ENCODE peak calls at places on chromosomes 3 and 15, in nine cellular contexts. One of them, this sample, is unnamed.
A peak's percentile ranks its signal among the peaks of the same experiment; 100 is the strongest.

GRCh38 chr3:160291290-160291908 is 66.2 kb downstream of the C3orf80 start:
- DNase-seq in left colon: peak; percentile 60
- DNase-seq in T-helper 17 cell: no peak
- DNase-seq in activated T-helper 1 cell treated with anti-CD3 and anti-CD28 coated beads, Interleukin-2, amount 50 U/mL, for 16 hours: no peak
- DNase-seq in LoVo: peak; percentile 46
- DNase-seq in HTR-8/SVneo: no peak
- DNase-seq in Peyer's patch: no peak
- DNase-seq in naive thymus-derived CD8-positive, alpha-beta T cell: no peak
- DNase-seq in choroid plexus epithelial cell: no peak
- DNase-seq in this sample: no peak

GRCh38 chr15:92570391-92570790 is 85.2 kb downstream of the FAM174B start:
- DNase-seq in left colon: no peak
- DNase-seq in T-helper 17 cell: no peak
- DNase-seq in activated T-helper 1 cell treated with anti-CD3 and anti-CD28 coated beads, Interleukin-2, amount 50 U/mL, for 16 hours: no peak
- DNase-seq in LoVo: no peak
- DNase-seq in HTR-8/SVneo: no peak
- DNase-seq in Peyer's patch: no peak
- DNase-seq in naive thymus-derived CD8-positive, alpha-beta T cell: no peak
- DNase-seq in choroid plexus epithelial cell: no peak
- DNase-seq in this sample: no peak

GRCh38 chr3:33236005-33236404 is 17.4 kb upstream of the SUSD5 start:
- DNase-seq in left colon: no peak
- DNase-seq in T-helper 17 cell: no peak
- DNase-seq in activated T-helper 1 cell treated with anti-CD3 and anti-CD28 coated beads, Interleukin-2, amount 50 U/mL, for 16 hours: no peak
- DNase-seq in LoVo: no peak
- DNase-seq in HTR-8/SVneo: no peak
- DNase-seq in Peyer's patch: no peak
- DNase-seq in naive thymus-derived CD8-positive, alpha-beta T cell: no peak
- DNase-seq in choroid plexus epithelial cell: no peak
- DNase-seq in this sample: no peak

GRCh38 chr3:172519740-172520139 is 3.5 kb downstream of the TNFSF10 start:
- DNase-seq in left colon: no peak
- DNase-seq in T-helper 17 cell: no peak
- DNase-seq in activated T-helper 1 cell treated with anti-CD3 and anti-CD28 coated beads, Interleukin-2, amount 50 U/mL, for 16 hours: no peak
- DNase-seq in LoVo: no peak
- DNase-seq in HTR-8/SVneo: no peak
- DNase-seq in Peyer's patch: no peak
- DNase-seq in naive thymus-derived CD8-positive, alpha-beta T cell: no peak
- DNase-seq in choroid plexus epithelial cell: no peak
- DNase-seq in this sample: no peak

GRCh38 chr3:42025388-42026138 is 63.7 kb upstream of the ULK4 start:
- DNase-seq in left colon: peak; percentile 81
- DNase-seq in T-helper 17 cell: no peak
- DNase-seq in activated T-helper 1 cell treated with anti-CD3 and anti-CD28 coated beads, Interleukin-2, amount 50 U/mL, for 16 hours: no peak
- DNase-seq in LoVo: no peak
- DNase-seq in HTR-8/SVneo: peak; percentile 74
- DNase-seq in Peyer's patch: peak; percentile 81
- DNase-seq in naive thymus-derived CD8-positive, alpha-beta T cell: no peak
- DNase-seq in choroid plexus epithelial cell: peak; percentile 98
- DNase-seq in this sample: peak; percentile 74

GRCh38 chr3:116896116-116896515 is 186.5 kb downstream of the TUSC7 start:
- DNase-seq in left colon: no peak
- DNase-seq in T-helper 17 cell: no peak
- DNase-seq in activated T-helper 1 cell treated with anti-CD3 and anti-CD28 coated beads, Interleukin-2, amount 50 U/mL, for 16 hours: no peak
- DNase-seq in LoVo: no peak
- DNase-seq in HTR-8/SVneo: no peak
- DNase-seq in Peyer's patch: no peak
- DNase-seq in naive thymus-derived CD8-positive, alpha-beta T cell: no peak
- DNase-seq in choroid plexus epithelial cell: no peak
- DNase-seq in this sample: peak; percentile 3

GRCh38 chr3:184428561-184429175 is 48.8 kb downstream of the CHRD start:
- DNase-seq in left colon: no peak
- DNase-seq in T-helper 17 cell: no peak
- DNase-seq in activated T-helper 1 cell treated with anti-CD3 and anti-CD28 coated beads, Interleukin-2, amount 50 U/mL, for 16 hours: no peak
- DNase-seq in LoVo: no peak
- DNase-seq in HTR-8/SVneo: no peak
- DNase-seq in Peyer's patch: no peak
- DNase-seq in naive thymus-derived CD8-positive, alpha-beta T cell: no peak
- DNase-seq in choroid plexus epithelial cell: no peak
- DNase-seq in this sample: no peak

GRCh38 chr3:138114988-138115971 is at the start of gene DZIP1L:
- DNase-seq in left colon: peak; percentile 48
- DNase-seq in T-helper 17 cell: no peak
- DNase-seq in activated T-helper 1 cell treated with anti-CD3 and anti-CD28 coated beads, Interleukin-2, amount 50 U/mL, for 16 hours: no peak
- DNase-seq in LoVo: peak; percentile 69
- DNase-seq in HTR-8/SVneo: peak; percentile 73
- DNase-seq in Peyer's patch: peak; percentile 62
- DNase-seq in naive thymus-derived CD8-positive, alpha-beta T cell: no peak
- DNase-seq in choroid plexus epithelial cell: peak; percentile 64
- DNase-seq in this sample: peak; percentile 66

GRCh38 chr3:105414841-105415240 is 48.1 kb downstream of the ALCAM start:
- DNase-seq in left colon: no peak
- DNase-seq in T-helper 17 cell: no peak
- DNase-seq in activated T-helper 1 cell treated with anti-CD3 and anti-CD28 coated beads, Interleukin-2, amount 50 U/mL, for 16 hours: no peak
- DNase-seq in LoVo: no peak
- DNase-seq in HTR-8/SVneo: no peak
- DNase-seq in Peyer's patch: no peak
- DNase-seq in naive thymus-derived CD8-positive, alpha-beta T cell: no peak
- DNase-seq in choroid plexus epithelial cell: peak; percentile 69
- DNase-seq in this sample: no peak

GRCh38 chr3:71425491-71426071 is 157.9 kb downstream of the FOXP1 start:
- DNase-seq in left colon: no peak
- DNase-seq in T-helper 17 cell: no peak
- DNase-seq in activated T-helper 1 cell treated with anti-CD3 and anti-CD28 coated beads, Interleukin-2, amount 50 U/mL, for 16 hours: no peak
- DNase-seq in LoVo: peak; percentile 57
- DNase-seq in HTR-8/SVneo: peak; percentile 24
- DNase-seq in Peyer's patch: no peak
- DNase-seq in naive thymus-derived CD8-positive, alpha-beta T cell: no peak
- DNase-seq in choroid plexus epithelial cell: peak; percentile 58
- DNase-seq in this sample: peak; percentile 86

GRCh38 chr3:196968233-196969000 is at the start of gene PIGZ:
- DNase-seq in left colon: peak; percentile 75
- DNase-seq in T-helper 17 cell: peak; percentile 36
- DNase-seq in activated T-helper 1 cell treated with anti-CD3 and anti-CD28 coated beads, Interleukin-2, amount 50 U/mL, for 16 hours: peak; percentile 16
- DNase-seq in LoVo: peak; percentile 54
- DNase-seq in HTR-8/SVneo: no peak
- DNase-seq in Peyer's patch: peak; percentile 81
- DNase-seq in naive thymus-derived CD8-positive, alpha-beta T cell: no peak
- DNase-seq in choroid plexus epithelial cell: no peak
- DNase-seq in this sample: peak; percentile 41

GRCh38 chr3:1987983-1988382 is 110.7 kb upstream of the CNTN4 start:
- DNase-seq in left colon: peak; percentile 38
- DNase-seq in T-helper 17 cell: no peak
- DNase-seq in activated T-helper 1 cell treated with anti-CD3 and anti-CD28 coated beads, Interleukin-2, amount 50 U/mL, for 16 hours: no peak
- DNase-seq in LoVo: no peak
- DNase-seq in HTR-8/SVneo: peak; percentile 17
- DNase-seq in Peyer's patch: peak; percentile 48
- DNase-seq in naive thymus-derived CD8-positive, alpha-beta T cell: no peak
- DNase-seq in choroid plexus epithelial cell: peak; percentile 1
- DNase-seq in this sample: peak; percentile 27

GRCh38 chr15:92800013-92800412 is 100.1 kb upstream of the CHD2 start:
- DNase-seq in left colon: no peak
- DNase-seq in T-helper 17 cell: no peak
- DNase-seq in activated T-helper 1 cell treated with anti-CD3 and anti-CD28 coated beads, Interleukin-2, amount 50 U/mL, for 16 hours: no peak
- DNase-seq in LoVo: no peak
- DNase-seq in HTR-8/SVneo: no peak
- DNase-seq in Peyer's patch: no peak
- DNase-seq in naive thymus-derived CD8-positive, alpha-beta T cell: no peak
- DNase-seq in choroid plexus epithelial cell: no peak
- DNase-seq in this sample: no peak

GRCh38 chr3:16171009-16171408 is 3.5 kb upstream of the GALNT15 start:
- DNase-seq in left colon: no peak
- DNase-seq in T-helper 17 cell: no peak
- DNase-seq in activated T-helper 1 cell treated with anti-CD3 and anti-CD28 coated beads, Interleukin-2, amount 50 U/mL, for 16 hours: no peak
- DNase-seq in LoVo: no peak
- DNase-seq in HTR-8/SVneo: no peak
- DNase-seq in Peyer's patch: no peak
- DNase-seq in naive thymus-derived CD8-positive, alpha-beta T cell: no peak
- DNase-seq in choroid plexus epithelial cell: peak; percentile 50
- DNase-seq in this sample: no peak

GRCh38 chr3:535566-536416 is 339.2 kb downstream of the CHL1 start:
- DNase-seq in left colon: peak; percentile 13
- DNase-seq in T-helper 17 cell: no peak
- DNase-seq in activated T-helper 1 cell treated with anti-CD3 and anti-CD28 coated beads, Interleukin-2, amount 50 U/mL, for 16 hours: no peak
- DNase-seq in LoVo: no peak
- DNase-seq in HTR-8/SVneo: no peak
- DNase-seq in Peyer's patch: peak; percentile 47
- DNase-seq in naive thymus-derived CD8-positive, alpha-beta T cell: no peak
- DNase-seq in choroid plexus epithelial cell: peak; percentile 21
- DNase-seq in this sample: no peak

GRCh38 chr3:42839616-42840015 is 30.4 kb downstream of the ACKR2 start:
- DNase-seq in left colon: peak; percentile 24
- DNase-seq in T-helper 17 cell: no peak
- DNase-seq in activated T-helper 1 cell treated with anti-CD3 and anti-CD28 coated beads, Interleukin-2, amount 50 U/mL, for 16 hours: no peak
- DNase-seq in LoVo: peak; percentile 68
- DNase-seq in HTR-8/SVneo: peak; percentile 56
- DNase-seq in Peyer's patch: no peak
- DNase-seq in naive thymus-derived CD8-positive, alpha-beta T cell: peak; percentile 27
- DNase-seq in choroid plexus epithelial cell: peak; percentile 87
- DNase-seq in this sample: peak; percentile 73

GRCh38 chr15:97168704-97169475 is 791.6 kb upstream of the ARRDC4 start:
- DNase-seq in left colon: no peak
- DNase-seq in T-helper 17 cell: no peak
- DNase-seq in activated T-helper 1 cell treated with anti-CD3 and anti-CD28 coated beads, Interleukin-2, amount 50 U/mL, for 16 hours: no peak
- DNase-seq in LoVo: no peak
- DNase-seq in HTR-8/SVneo: no peak
- DNase-seq in Peyer's patch: no peak
- DNase-seq in naive thymus-derived CD8-positive, alpha-beta T cell: no peak
- DNase-seq in choroid plexus epithelial cell: peak; percentile 36
- DNase-seq in this sample: no peak

GRCh38 chr3:149970716-149971402 is at the start of gene PFN2:
- DNase-seq in left colon: peak; percentile 69
- DNase-seq in T-helper 17 cell: peak; percentile 59
- DNase-seq in activated T-helper 1 cell treated with anti-CD3 and anti-CD28 coated beads, Interleukin-2, amount 50 U/mL, for 16 hours: peak; percentile 38
- DNase-seq in LoVo: peak; percentile 73
- DNase-seq in HTR-8/SVneo: peak; percentile 48
- DNase-seq in Peyer's patch: peak; percentile 83
- DNase-seq in naive thymus-derived CD8-positive, alpha-beta T cell: peak; percentile 49
- DNase-seq in choroid plexus epithelial cell: peak; percentile 88
- DNase-seq in this sample: peak; percentile 76

GRCh38 chr15:66862878-66863335 is 160.9 kb downstream of the SMAD6 start:
- DNase-seq in left colon: peak; percentile 85
- DNase-seq in T-helper 17 cell: peak; percentile 31
- DNase-seq in activated T-helper 1 cell treated with anti-CD3 and anti-CD28 coated beads, Interleukin-2, amount 50 U/mL, for 16 hours: peak; percentile 55
- DNase-seq in LoVo: peak; percentile 82
- DNase-seq in HTR-8/SVneo: peak; percentile 68
- DNase-seq in Peyer's patch: peak; percentile 86
- DNase-seq in naive thymus-derived CD8-positive, alpha-beta T cell: peak; percentile 51
- DNase-seq in choroid plexus epithelial cell: peak; percentile 87
- DNase-seq in this sample: peak; percentile 82

GRCh38 chr15:59400103-59400813 is 27.6 kb upstream of the MYO1E start:
- DNase-seq in left colon: no peak
- DNase-seq in T-helper 17 cell: no peak
- DNase-seq in activated T-helper 1 cell treated with anti-CD3 and anti-CD28 coated beads, Interleukin-2, amount 50 U/mL, for 16 hours: no peak
- DNase-seq in LoVo: no peak
- DNase-seq in HTR-8/SVneo: no peak
- DNase-seq in Peyer's patch: no peak
- DNase-seq in naive thymus-derived CD8-positive, alpha-beta T cell: no peak
- DNase-seq in choroid plexus epithelial cell: no peak
- DNase-seq in this sample: no peak

GRCh38 chr3:62500556-62501294 is 127.4 kb upstream of the FEZF2 start:
- DNase-seq in left colon: no peak
- DNase-seq in T-helper 17 cell: no peak
- DNase-seq in activated T-helper 1 cell treated with anti-CD3 and anti-CD28 coated beads, Interleukin-2, amount 50 U/mL, for 16 hours: no peak
- DNase-seq in LoVo: no peak
- DNase-seq in HTR-8/SVneo: no peak
- DNase-seq in Peyer's patch: no peak
- DNase-seq in naive thymus-derived CD8-positive, alpha-beta T cell: no peak
- DNase-seq in choroid plexus epithelial cell: no peak
- DNase-seq in this sample: no peak

GRCh38 chr3:66574091-66574490 is 73.3 kb upstream of the LRIG1 start:
- DNase-seq in left colon: no peak
- DNase-seq in T-helper 17 cell: no peak
- DNase-seq in activated T-helper 1 cell treated with anti-CD3 and anti-CD28 coated beads, Interleukin-2, amount 50 U/mL, for 16 hours: no peak
- DNase-seq in LoVo: no peak
- DNase-seq in HTR-8/SVneo: no peak
- DNase-seq in Peyer's patch: no peak
- DNase-seq in naive thymus-derived CD8-positive, alpha-beta T cell: no peak
- DNase-seq in choroid plexus epithelial cell: no peak
- DNase-seq in this sample: no peak

GRCh38 chr3:195040773-195041520 is 230.0 kb downstream of the XXYLT1 start:
- DNase-seq in left colon: no peak
- DNase-seq in T-helper 17 cell: no peak
- DNase-seq in activated T-helper 1 cell treated with anti-CD3 and anti-CD28 coated beads, Interleukin-2, amount 50 U/mL, for 16 hours: no peak
- DNase-seq in LoVo: peak; percentile 81
- DNase-seq in HTR-8/SVneo: peak; percentile 47
- DNase-seq in Peyer's patch: no peak
- DNase-seq in naive thymus-derived CD8-positive, alpha-beta T cell: no peak
- DNase-seq in choroid plexus epithelial cell: no peak
- DNase-seq in this sample: peak; percentile 99

GRCh38 chr3:184874709-184875644 is 63.0 kb downstream of the VPS8 start:
- DNase-seq in left colon: no peak
- DNase-seq in T-helper 17 cell: no peak
- DNase-seq in activated T-helper 1 cell treated with anti-CD3 and anti-CD28 coated beads, Interleukin-2, amount 50 U/mL, for 16 hours: no peak
- DNase-seq in LoVo: peak; percentile 41
- DNase-seq in HTR-8/SVneo: peak; percentile 39
- DNase-seq in Peyer's patch: no peak
- DNase-seq in naive thymus-derived CD8-positive, alpha-beta T cell: no peak
- DNase-seq in choroid plexus epithelial cell: peak; percentile 66
- DNase-seq in this sample: peak; percentile 44

GRCh38 chr3:141413387-141414140 is 45.3 kb downstream of the ZBTB38 start:
- DNase-seq in left colon: no peak
- DNase-seq in T-helper 17 cell: no peak
- DNase-seq in activated T-helper 1 cell treated with anti-CD3 and anti-CD28 coated beads, Interleukin-2, amount 50 U/mL, for 16 hours: no peak
- DNase-seq in LoVo: no peak
- DNase-seq in HTR-8/SVneo: no peak
- DNase-seq in Peyer's patch: no peak
- DNase-seq in naive thymus-derived CD8-positive, alpha-beta T cell: no peak
- DNase-seq in choroid plexus epithelial cell: no peak
- DNase-seq in this sample: no peak

GRCh38 chr3:14366233-14366632 is 36.2 kb upstream of the SLC6A6 start:
- DNase-seq in left colon: no peak
- DNase-seq in T-helper 17 cell: no peak
- DNase-seq in activated T-helper 1 cell treated with anti-CD3 and anti-CD28 coated beads, Interleukin-2, amount 50 U/mL, for 16 hours: no peak
- DNase-seq in LoVo: no peak
- DNase-seq in HTR-8/SVneo: no peak
- DNase-seq in Peyer's patch: no peak
- DNase-seq in naive thymus-derived CD8-positive, alpha-beta T cell: no peak
- DNase-seq in choroid plexus epithelial cell: no peak
- DNase-seq in this sample: no peak

GRCh38 chr15:101013769-101014223 is 94.6 kb downstream of the LRRK1 start:
- DNase-seq in left colon: no peak
- DNase-seq in T-helper 17 cell: no peak
- DNase-seq in activated T-helper 1 cell treated with anti-CD3 and anti-CD28 coated beads, Interleukin-2, amount 50 U/mL, for 16 hours: no peak
- DNase-seq in LoVo: no peak
- DNase-seq in HTR-8/SVneo: no peak
- DNase-seq in Peyer's patch: no peak
- DNase-seq in naive thymus-derived CD8-positive, alpha-beta T cell: no peak
- DNase-seq in choroid plexus epithelial cell: no peak
- DNase-seq in this sample: no peak

GRCh38 chr15:89912145-89912673 is 543 bp downstream of the ARPIN start:
- DNase-seq in left colon: peak; percentile 76
- DNase-seq in T-helper 17 cell: no peak
- DNase-seq in activated T-helper 1 cell treated with anti-CD3 and anti-CD28 coated beads, Interleukin-2, amount 50 U/mL, for 16 hours: no peak
- DNase-seq in LoVo: peak; percentile 55
- DNase-seq in HTR-8/SVneo: peak; percentile 41
- DNase-seq in Peyer's patch: peak; percentile 80
- DNase-seq in naive thymus-derived CD8-positive, alpha-beta T cell: no peak
- DNase-seq in choroid plexus epithelial cell: peak; percentile 13
- DNase-seq in this sample: peak; percentile 36

GRCh38 chr15:59953392-59953883 is 50.7 kb upstream of the FOXB1 start:
- DNase-seq in left colon: no peak
- DNase-seq in T-helper 17 cell: no peak
- DNase-seq in activated T-helper 1 cell treated with anti-CD3 and anti-CD28 coated beads, Interleukin-2, amount 50 U/mL, for 16 hours: no peak
- DNase-seq in LoVo: no peak
- DNase-seq in HTR-8/SVneo: no peak
- DNase-seq in Peyer's patch: no peak
- DNase-seq in naive thymus-derived CD8-positive, alpha-beta T cell: no peak
- DNase-seq in choroid plexus epithelial cell: no peak
- DNase-seq in this sample: no peak

GRCh38 chr15:78638658-78639314 is 2.2 kb downstream of the CHRNB4 start:
- DNase-seq in left colon: peak; percentile 69
- DNase-seq in T-helper 17 cell: no peak
- DNase-seq in activated T-helper 1 cell treated with anti-CD3 and anti-CD28 coated beads, Interleukin-2, amount 50 U/mL, for 16 hours: peak; percentile 18
- DNase-seq in LoVo: peak; percentile 52
- DNase-seq in HTR-8/SVneo: peak; percentile 69
- DNase-seq in Peyer's patch: no peak
- DNase-seq in naive thymus-derived CD8-positive, alpha-beta T cell: peak; percentile 10
- DNase-seq in choroid plexus epithelial cell: peak; percentile 56
- DNase-seq in this sample: peak; percentile 50

GRCh38 chr3:139111392-139112229 is 66.9 kb upstream of the PRR23C start:
- DNase-seq in left colon: peak; percentile 81
- DNase-seq in T-helper 17 cell: peak; percentile 18
- DNase-seq in activated T-helper 1 cell treated with anti-CD3 and anti-CD28 coated beads, Interleukin-2, amount 50 U/mL, for 16 hours: peak; percentile 4
- DNase-seq in LoVo: peak; percentile 70
- DNase-seq in HTR-8/SVneo: peak; percentile 59
- DNase-seq in Peyer's patch: peak; percentile 78
- DNase-seq in naive thymus-derived CD8-positive, alpha-beta T cell: peak; percentile 20
- DNase-seq in choroid plexus epithelial cell: peak; percentile 80
- DNase-seq in this sample: peak; percentile 77